ENCODE peak calls at places on chromosomes 2 and 18, in eight cellular contexts. One of them, this sample, is unnamed.

GRCh38 chr2:83017366-83018090 is 1441.6 kb downstream of the SUCLG1 start:
- DNase-seq in bronchial epithelial cell: peak; percentile 95
- DNase-seq in spleen: no peak
- DNase-seq in hepatocyte: no peak
- DNase-seq in uterus: no peak
- DNase-seq in Caki2: no peak
- DNase-seq in cardiac muscle cell: peak; percentile 34
- DNase-seq in GM20000: no peak
- DNase-seq in this sample: no peak

GRCh38 chr2:156399950-156400703 is 36.1 kb upstream of the GPD2 start:
- DNase-seq in bronchial epithelial cell: peak; percentile 72
- DNase-seq in spleen: peak; percentile 93
- DNase-seq in hepatocyte: peak; percentile 82
- DNase-seq in uterus: peak; percentile 78
- DNase-seq in Caki2: peak; percentile 81
- DNase-seq in cardiac muscle cell: peak; percentile 85
- DNase-seq in GM20000: peak; percentile 64
- DNase-seq in this sample: peak; percentile 78

GRCh38 chr2:20170646-20171250 is 54.2 kb downstream of the SDC1 start:
- DNase-seq in bronchial epithelial cell: no peak
- DNase-seq in spleen: no peak
- DNase-seq in hepatocyte: no peak
- DNase-seq in uterus: no peak
- DNase-seq in Caki2: no peak
- DNase-seq in cardiac muscle cell: no peak
- DNase-seq in GM20000: no peak
- DNase-seq in this sample: no peak

GRCh38 chr2:95075440-95075885 is 46.1 kb downstream of the MRPS5 start:
- DNase-seq in bronchial epithelial cell: no peak
- DNase-seq in spleen: no peak
- DNase-seq in hepatocyte: peak; percentile 3
- DNase-seq in uterus: no peak
- DNase-seq in Caki2: no peak
- DNase-seq in cardiac muscle cell: no peak
- DNase-seq in GM20000: no peak
- DNase-seq in this sample: no peak

GRCh38 chr2:169384816-169385215 is 22.5 kb upstream of the LRP2 start:
- DNase-seq in bronchial epithelial cell: no peak
- DNase-seq in spleen: no peak
- DNase-seq in hepatocyte: no peak
- DNase-seq in uterus: no peak
- DNase-seq in Caki2: no peak
- DNase-seq in cardiac muscle cell: no peak
- DNase-seq in GM20000: no peak
- DNase-seq in this sample: no peak

GRCh38 chr2:216827073-216827725 is 32.7 kb downstream of the TNP1 start:
- DNase-seq in bronchial epithelial cell: no peak
- DNase-seq in spleen: no peak
- DNase-seq in hepatocyte: no peak
- DNase-seq in uterus: no peak
- DNase-seq in Caki2: no peak
- DNase-seq in cardiac muscle cell: no peak
- DNase-seq in GM20000: no peak
- DNase-seq in this sample: no peak

GRCh38 chr2:235005603-235006259 is 53.9 kb downstream of the SH3BP4 start:
- DNase-seq in bronchial epithelial cell: no peak
- DNase-seq in spleen: no peak
- DNase-seq in hepatocyte: peak; percentile 72
- DNase-seq in uterus: peak; percentile 37
- DNase-seq in Caki2: no peak
- DNase-seq in cardiac muscle cell: peak; percentile 30
- DNase-seq in GM20000: no peak
- DNase-seq in this sample: no peak

GRCh38 chr2:31333046-31333445 is 81.5 kb downstream of the XDH start:
- DNase-seq in bronchial epithelial cell: no peak
- DNase-seq in spleen: no peak
- DNase-seq in hepatocyte: no peak
- DNase-seq in uterus: no peak
- DNase-seq in Caki2: no peak
- DNase-seq in cardiac muscle cell: no peak
- DNase-seq in GM20000: no peak
- DNase-seq in this sample: no peak

GRCh38 chr2:241344925-241345651 is 11.0 kb upstream of the FARP2 start:
- DNase-seq in bronchial epithelial cell: no peak
- DNase-seq in spleen: no peak
- DNase-seq in hepatocyte: no peak
- DNase-seq in uterus: no peak
- DNase-seq in Caki2: no peak
- DNase-seq in cardiac muscle cell: no peak
- DNase-seq in GM20000: no peak
- DNase-seq in this sample: no peak

GRCh38 chr2:61769093-61769675 is 84.7 kb downstream of the FAM161A start:
- DNase-seq in bronchial epithelial cell: peak; percentile 40
- DNase-seq in spleen: no peak
- DNase-seq in hepatocyte: no peak
- DNase-seq in uterus: no peak
- DNase-seq in Caki2: no peak
- DNase-seq in cardiac muscle cell: no peak
- DNase-seq in GM20000: no peak
- DNase-seq in this sample: no peak

GRCh38 chr2:64797881-64798590 is 144.3 kb upstream of the SERTAD2 start:
- DNase-seq in bronchial epithelial cell: peak; percentile 60
- DNase-seq in spleen: no peak
- DNase-seq in hepatocyte: no peak
- DNase-seq in uterus: no peak
- DNase-seq in Caki2: peak; percentile 78
- DNase-seq in cardiac muscle cell: peak; percentile 41
- DNase-seq in GM20000: no peak
- DNase-seq in this sample: no peak

GRCh38 chr2:186595219-186595618 is 5.4 kb downstream of the ITGAV start:
- DNase-seq in bronchial epithelial cell: no peak
- DNase-seq in spleen: no peak
- DNase-seq in hepatocyte: no peak
- DNase-seq in uterus: no peak
- DNase-seq in Caki2: peak; percentile 27
- DNase-seq in cardiac muscle cell: peak; percentile 54
- DNase-seq in GM20000: no peak
- DNase-seq in this sample: no peak

GRCh38 chr18:35495821-35496368 is 1.9 kb downstream of the INO80C start:
- DNase-seq in bronchial epithelial cell: no peak
- DNase-seq in spleen: no peak
- DNase-seq in hepatocyte: no peak
- DNase-seq in uterus: no peak
- DNase-seq in Caki2: no peak
- DNase-seq in cardiac muscle cell: no peak
- DNase-seq in GM20000: no peak
- DNase-seq in this sample: no peak

GRCh38 chr2:234770081-234770506 is 181.7 kb upstream of the SH3BP4 start:
- DNase-seq in bronchial epithelial cell: no peak
- DNase-seq in spleen: no peak
- DNase-seq in hepatocyte: peak; percentile 19
- DNase-seq in uterus: no peak
- DNase-seq in Caki2: no peak
- DNase-seq in cardiac muscle cell: peak; percentile 83
- DNase-seq in GM20000: no peak
- DNase-seq in this sample: no peak

GRCh38 chr2:237500681-237501424 is 13.8 kb downstream of the MLPH start:
- DNase-seq in bronchial epithelial cell: peak; percentile 68
- DNase-seq in spleen: no peak
- DNase-seq in hepatocyte: peak; percentile 33
- DNase-seq in uterus: peak; percentile 41
- DNase-seq in Caki2: peak; percentile 84
- DNase-seq in cardiac muscle cell: peak; percentile 89
- DNase-seq in GM20000: no peak
- DNase-seq in this sample: no peak

GRCh38 chr2:241272722-241273551 is 42.5 kb downstream of the HDLBP start:
- DNase-seq in bronchial epithelial cell: peak; percentile 36
- DNase-seq in spleen: no peak
- DNase-seq in hepatocyte: peak; percentile 84
- DNase-seq in uterus: peak; percentile 78
- DNase-seq in Caki2: no peak
- DNase-seq in cardiac muscle cell: peak; percentile 82
- DNase-seq in GM20000: peak; percentile 89
- DNase-seq in this sample: peak; percentile 81

GRCh38 chr2:33383838-33384237 is 92.6 kb upstream of the RASGRP3 start:
- DNase-seq in bronchial epithelial cell: no peak
- DNase-seq in spleen: no peak
- DNase-seq in hepatocyte: no peak
- DNase-seq in uterus: no peak
- DNase-seq in Caki2: no peak
- DNase-seq in cardiac muscle cell: no peak
- DNase-seq in GM20000: no peak
- DNase-seq in this sample: no peak

GRCh38 chr2:86274265-86274917 is 63.0 kb downstream of the REEP1 start:
- DNase-seq in bronchial epithelial cell: peak; percentile 71
- DNase-seq in spleen: no peak
- DNase-seq in hepatocyte: no peak
- DNase-seq in uterus: no peak
- DNase-seq in Caki2: peak; percentile 62
- DNase-seq in cardiac muscle cell: peak; percentile 17
- DNase-seq in GM20000: peak; percentile 57
- DNase-seq in this sample: no peak

GRCh38 chr18:63590368-63590767 is 3.2 kb downstream of the SERPINB13 start:
- DNase-seq in bronchial epithelial cell: no peak
- DNase-seq in spleen: no peak
- DNase-seq in hepatocyte: no peak
- DNase-seq in uterus: no peak
- DNase-seq in Caki2: no peak
- DNase-seq in cardiac muscle cell: peak; percentile 7
- DNase-seq in GM20000: no peak
- DNase-seq in this sample: no peak

GRCh38 chr2:229921101-229921891 is 513 bp downstream of the TRIP12 start:
- DNase-seq in bronchial epithelial cell: peak; percentile 37
- DNase-seq in spleen: peak; percentile 92
- DNase-seq in hepatocyte: peak; percentile 78
- DNase-seq in uterus: peak; percentile 68
- DNase-seq in Caki2: peak; percentile 29
- DNase-seq in cardiac muscle cell: peak; percentile 42
- DNase-seq in GM20000: peak; percentile 83
- DNase-seq in this sample: peak; percentile 82

GRCh38 chr2:118112771-118113334 is 24.6 kb downstream of the INSIG2 start:
- DNase-seq in bronchial epithelial cell: peak; percentile 99
- DNase-seq in spleen: no peak
- DNase-seq in hepatocyte: no peak
- DNase-seq in uterus: no peak
- DNase-seq in Caki2: peak; percentile 90
- DNase-seq in cardiac muscle cell: peak; percentile 63
- DNase-seq in GM20000: no peak
- DNase-seq in this sample: no peak

GRCh38 chr2:166417669-166418068 is 41.9 kb upstream of the SCN9A start:
- DNase-seq in bronchial epithelial cell: peak; percentile 56
- DNase-seq in spleen: no peak
- DNase-seq in hepatocyte: peak; percentile 14
- DNase-seq in uterus: no peak
- DNase-seq in Caki2: no peak
- DNase-seq in cardiac muscle cell: peak; percentile 58
- DNase-seq in GM20000: no peak
- DNase-seq in this sample: no peak

GRCh38 chr2:102143450-102143985 is 972 bp downstream of the IL1R1 start:
- DNase-seq in bronchial epithelial cell: no peak
- DNase-seq in spleen: no peak
- DNase-seq in hepatocyte: peak; percentile 54
- DNase-seq in uterus: no peak
- DNase-seq in Caki2: no peak
- DNase-seq in cardiac muscle cell: peak; percentile 87
- DNase-seq in GM20000: no peak
- DNase-seq in this sample: no peak

GRCh38 chr2:37037771-37038170 is 46.4 kb downstream of the HEATR5B start:
- DNase-seq in bronchial epithelial cell: no peak
- DNase-seq in spleen: no peak
- DNase-seq in hepatocyte: no peak
- DNase-seq in uterus: no peak
- DNase-seq in Caki2: no peak
- DNase-seq in cardiac muscle cell: no peak
- DNase-seq in GM20000: no peak
- DNase-seq in this sample: no peak

GRCh38 chr18:23283933-23284430 is 148.7 kb downstream of the CABLES1 start:
- DNase-seq in bronchial epithelial cell: peak; percentile 87
- DNase-seq in spleen: no peak
- DNase-seq in hepatocyte: no peak
- DNase-seq in uterus: no peak
- DNase-seq in Caki2: peak; percentile 63
- DNase-seq in cardiac muscle cell: peak; percentile 29
- DNase-seq in GM20000: no peak
- DNase-seq in this sample: no peak

GRCh38 chr2:46703588-46703987 is 212.0 kb downstream of the MCFD2 start:
- DNase-seq in bronchial epithelial cell: no peak
- DNase-seq in spleen: no peak
- DNase-seq in hepatocyte: no peak
- DNase-seq in uterus: no peak
- DNase-seq in Caki2: no peak
- DNase-seq in cardiac muscle cell: no peak
- DNase-seq in GM20000: peak; percentile 28
- DNase-seq in this sample: no peak

GRCh38 chr2:101692037-101692436 is 5.5 kb upstream of the MAP4K4 start:
- DNase-seq in bronchial epithelial cell: no peak
- DNase-seq in spleen: no peak
- DNase-seq in hepatocyte: no peak
- DNase-seq in uterus: no peak
- DNase-seq in Caki2: no peak
- DNase-seq in cardiac muscle cell: no peak
- DNase-seq in GM20000: no peak
- DNase-seq in this sample: no peak

GRCh38 chr2:118878531-118879149 is 31.2 kb upstream of the EN1 start:
- DNase-seq in bronchial epithelial cell: peak; percentile 66
- DNase-seq in spleen: no peak
- DNase-seq in hepatocyte: no peak
- DNase-seq in uterus: no peak
- DNase-seq in Caki2: no peak
- DNase-seq in cardiac muscle cell: no peak
- DNase-seq in GM20000: no peak
- DNase-seq in this sample: no peak

GRCh38 chr2:100610381-100610831 is 47.6 kb downstream of the PDCL3 start:
- DNase-seq in bronchial epithelial cell: peak; percentile 22
- DNase-seq in spleen: peak; percentile 89
- DNase-seq in hepatocyte: peak; percentile 83
- DNase-seq in uterus: peak; percentile 56
- DNase-seq in Caki2: peak; percentile 55
- DNase-seq in cardiac muscle cell: peak; percentile 70
- DNase-seq in GM20000: peak; percentile 59
- DNase-seq in this sample: peak; percentile 83

GRCh38 chr2:32947484-32948143 is 861 bp downstream of the LTBP1 start:
- DNase-seq in bronchial epithelial cell: peak; percentile 64
- DNase-seq in spleen: peak; percentile 79
- DNase-seq in hepatocyte: peak; percentile 62
- DNase-seq in uterus: peak; percentile 37
- DNase-seq in Caki2: peak; percentile 24
- DNase-seq in cardiac muscle cell: peak; percentile 52
- DNase-seq in GM20000: no peak
- DNase-seq in this sample: peak; percentile 54